ENCODE peak calls at places on chromosomes 7 and 10, in eight cellular contexts. L is transverse colon; I is stimulated activated CD8-positive, alpha-beta memory T cell treated with anti-CD3 and anti-CD28 coated beads, Interleukin-15, amount 100 ng/mL, for 1 hour; Y is mesenchymal stem cell; Q is small intestine; O is breast epithelium; C is NCI-H2029; V is Daoy. H is an unnamed sample.

GRCh38 chr10:20888620-20889337 is 8.3 kb downstream of the NEBL start:
- DNase-seq in L (no peak), I (no peak), Y (peak; percentile 14), Q (no peak), O (no peak), C (no peak), V (no peak), H (no peak)

GRCh38 chr10:8058274-8059111 is 4.0 kb downstream of the GATA3 start:
- DNase-seq in L (no peak), I (no peak), Y (no peak), Q (no peak), O (no peak), C (no peak), V (no peak), H (no peak)

GRCh38 chr10:44473146-44473545 is 88.2 kb upstream of the CXCL12 start:
- DNase-seq in L (no peak), I (no peak), Y (no peak), Q (no peak), O (no peak), C (no peak), V (no peak), H (no peak)

GRCh38 chr7:17844514-17845196 is 95.6 kb downstream of the SNX13 start:
- DNase-seq in L (no peak), I (no peak), Y (no peak), Q (no peak), O (no peak), C (no peak), V (no peak), H (no peak)

GRCh38 chr10:4651404-4652037 is 174.5 kb upstream of the AKR1E2 start:
- DNase-seq in L (no peak), I (no peak), Y (no peak), Q (no peak), O (no peak), C (no peak), V (no peak), H (no peak)

GRCh38 chr7:69598487-69599148 is 343 bp downstream of the AUTS2 start:
- DNase-seq in L (no peak), I (no peak), Y (no peak), Q (no peak), O (no peak), C (no peak), V (no peak), H (no peak)

GRCh38 chr7:30143748-30144251 is 9.0 kb downstream of the MTURN start:
- DNase-seq in L (no peak), I (no peak), Y (no peak), Q (no peak), O (peak; percentile 64), C (peak; percentile 36), V (peak; percentile 74), H (no peak)

GRCh38 chr7:64876792-64877713 is 26.0 kb upstream of the ZNF273 start:
- DNase-seq in L (peak; percentile 44), I (peak; percentile 31), Y (no peak), Q (peak; percentile 3), O (no peak), C (peak; percentile 62), V (no peak), H (no peak)

GRCh38 chr10:608331-609265 is 80.9 kb downstream of the DIP2C start:
- DNase-seq in L (no peak), I (no peak), Y (peak; percentile 61), Q (no peak), O (no peak), C (no peak), V (no peak), H (no peak)

GRCh38 chr10:77114181-77114821 is 523.3 kb downstream of the KCNMA1 start:
- DNase-seq in L (no peak), I (no peak), Y (no peak), Q (no peak), O (no peak), C (no peak), V (no peak), H (no peak)

GRCh38 chr7:317643-318405 is 27.9 kb downstream of the FOXL3 start:
- DNase-seq in L (no peak), I (no peak), Y (no peak), Q (no peak), O (no peak), C (no peak), V (no peak), H (no peak)

GRCh38 chr7:77428777-77429231 is 12.7 kb upstream of the GSAP start:
- DNase-seq in L (no peak), I (no peak), Y (peak; percentile 38), Q (peak; percentile 18), O (no peak), C (no peak), V (no peak), H (no peak)

GRCh38 chr10:62661143-62661542 is 143.4 kb upstream of the ADO start:
- DNase-seq in L (no peak), I (no peak), Y (no peak), Q (no peak), O (no peak), C (no peak), V (no peak), H (no peak)

GRCh38 chr7:100965051-100965722 is 4.2 kb upstream of the MUC12 start:
- DNase-seq in L (no peak), I (no peak), Y (no peak), Q (no peak), O (no peak), C (no peak), V (no peak), H (no peak)

GRCh38 chr10:124495176-124495575 is 33.6 kb downstream of the LHPP start:
- DNase-seq in L (no peak), I (no peak), Y (no peak), Q (no peak), O (no peak), C (no peak), V (no peak), H (no peak)

GRCh38 chr10:124671486-124672075 is 72.6 kb downstream of the FAM53B start:
- DNase-seq in L (no peak), I (no peak), Y (peak; percentile 42), Q (no peak), O (no peak), C (no peak), V (peak; percentile 16), H (no peak)

GRCh38 chr10:97991875-97992274 is 38.5 kb downstream of the CRTAC1 start:
- DNase-seq in L (no peak), I (no peak), Y (peak; percentile 30), Q (peak; percentile 2), O (no peak), C (no peak), V (no peak), H (no peak)

GRCh38 chr7:98394377-98394836 is 6.5 kb downstream of the BAIAP2L1 start:
- DNase-seq in L (no peak), I (no peak), Y (peak; percentile 95), Q (no peak), O (no peak), C (peak; percentile 31), V (peak; percentile 9), H (no peak)

GRCh38 chr10:132886211-132887099 is 55.9 kb downstream of the CFAP46 start:
- DNase-seq in L (peak; percentile 6), I (no peak), Y (no peak), Q (peak; percentile 24), O (peak; percentile 47), C (no peak), V (peak; percentile 42), H (no peak)

GRCh38 chr10:104582604-104582951 is 58.5 kb upstream of the SORCS3 start:
- DNase-seq in L (no peak), I (no peak), Y (no peak), Q (no peak), O (no peak), C (no peak), V (no peak), H (no peak)